ENCODE peak calls at places on chromosomes 16 and 17, in eight cellular contexts. T, O, V, E, U, G, P and M are unnamed samples.

GRCh38 chr16:3460121-3460520 is 16.6 kb downstream of the NAA60 start:
- DNase-seq in U (no peak), T (no peak), V (no peak), G (no peak), P (no peak), E (no peak), O (no peak), M (no peak)

GRCh38 chr16:67216612-67217490 is 10.1 kb upstream of the TMEM208 start:
- DNase-seq in E (no peak), O (no peak), U (no peak), P (peak), G (no peak), V (no peak), T (no peak), M (no peak)

GRCh38 chr16:2186505-2186904 is 9.9 kb downstream of the CASKIN1 start:
- DNase-seq in G (no peak), U (no peak), P (no peak), O (no peak), V (no peak), E (no peak), T (no peak), M (no peak)

GRCh38 chr17:51322390-51323029 is 62.2 kb downstream of the UTP18 start:
- DNase-seq in P (peak), V (no peak), E (peak), T (peak), U (peak), O (no peak), G (no peak), M (no peak)

GRCh38 chr16:48498761-48499600 is 111.0 kb downstream of the N4BP1 start:
- DNase-seq in P (peak), G (no peak), E (peak), T (no peak), U (peak), V (peak), O (peak), M (no peak)

GRCh38 chr16:89281829-89282228 is 64.3 kb downstream of the ZNF778 start:
- DNase-seq in T (no peak), V (no peak), U (no peak), O (no peak), E (no peak), G (no peak), P (no peak), M (no peak)

GRCh38 chr17:83189013-83189672 is 109.7 kb downstream of the METRNL start:
- DNase-seq in E (no peak), G (no peak), P (no peak), O (peak), T (no peak), V (peak), U (no peak), M (no peak)

GRCh38 chr16:80948886-80949502 is 57.7 kb downstream of the CMC2 start:
- DNase-seq in G (peak), O (no peak), P (peak), E (peak), U (peak), V (peak), T (peak), M (no peak)

GRCh38 chr17:69732272-69732671 is 317.8 kb downstream of the MAP2K6 start:
- DNase-seq in U (no peak), T (no peak), V (no peak), G (no peak), P (no peak), O (no peak), E (no peak), M (no peak)

GRCh38 chr17:73551756-73552155 is 92.5 kb downstream of the SDK2 start:
- DNase-seq in G (peak), P (no peak), E (no peak), U (peak), O (no peak), T (peak), V (no peak), M (no peak)

GRCh38 chr17:19652595-19652994 is 4.0 kb downstream of the ALDH3A2 start:
- DNase-seq in T (no peak), O (no peak), V (no peak), P (peak), G (no peak), U (peak), E (no peak), M (no peak)

GRCh38 chr16:24525970-24526559 is 13.3 kb upstream of the RBBP6 start:
- DNase-seq in G (no peak), P (peak), U (peak), E (peak), V (no peak), O (peak), T (no peak), M (no peak)

GRCh38 chr16:73031155-73031866 is 16.6 kb downstream of the ZFHX3 start:
- DNase-seq in O (no peak), V (no peak), U (peak), T (no peak), G (no peak), P (no peak), E (no peak), M (no peak)

GRCh38 chr17:4881761-4882555 is 17.4 kb upstream of the C17orf107 start:
- DNase-seq in T (peak), O (no peak), G (peak), V (peak), P (peak), E (peak), U (no peak), M (peak)

GRCh38 chr16:23862556-23862955 is 26.8 kb downstream of the PRKCB start:
- DNase-seq in O (no peak), E (no peak), T (no peak), P (no peak), V (no peak), U (no peak), G (no peak), M (no peak)

GRCh38 chr16:27980076-27980775 is 83.3 kb downstream of the GSG1L start:
- DNase-seq in P (no peak), V (peak), T (no peak), E (no peak), O (peak), U (no peak), G (no peak), M (no peak)

GRCh38 chr17:76370261-76370993 is 14.0 kb upstream of the SPHK1 start:
- DNase-seq in V (no peak), E (peak), G (no peak), U (peak), P (peak), O (peak), T (no peak), M (no peak)

GRCh38 chr16:86609115-86609514 is 30.8 kb downstream of the FOXL1 start:
- DNase-seq in U (peak), T (no peak), O (peak), G (no peak), V (no peak), P (peak), E (peak), M (no peak)

GRCh38 chr17:17613708-17614114 is 22.2 kb upstream of the PEMT start:
- DNase-seq in V (no peak), T (peak), U (peak), E (peak), P (peak), O (no peak), G (peak), M (peak)

GRCh38 chr16:75264999-75265910 is 13.8 kb upstream of the BCAR1 start:
- DNase-seq in G (peak), P (no peak), T (no peak), E (no peak), O (peak), V (no peak), U (no peak), M (no peak)

GRCh38 chr16:74896389-74897370 is 88.2 kb downstream of the WDR59 start:
- DNase-seq in G (no peak), O (no peak), P (peak), E (peak), U (peak), T (no peak), V (no peak), M (no peak)

GRCh38 chr17:1684307-1685189 is at the start of gene PRPF8:
- DNase-seq in G (peak), P (peak), V (peak), T (peak), U (peak), O (peak), E (peak), M (peak)
- TF ChIP-seq CTCF in G (no peak), P (no peak), V (no peak), T (no peak), U (no peak), O (no peak), E (no peak), M (no peak)

GRCh38 chr16:51831595-51832352 is 680.7 kb upstream of the SALL1 start:
- DNase-seq in G (no peak), U (no peak), V (no peak), P (no peak), T (no peak), O (no peak), E (no peak), M (no peak)
- TF ChIP-seq CTCF in G (no peak), U (no peak), V (no peak), P (no peak), T (no peak), O (no peak), E (no peak), M (no peak)

GRCh38 chr16:29818082-29818481 is 2.1 kb downstream of the PAGR1 start:
- DNase-seq in T (no peak), V (no peak), E (no peak), U (no peak), G (no peak), P (no peak), O (no peak), M (no peak)

GRCh38 chr16:29821663-29822115 is 1.4 kb downstream of the MVP start:
- DNase-seq in G (no peak), P (peak), T (no peak), O (no peak), E (peak), V (no peak), U (peak), M (no peak)

GRCh38 chr16:29820271-29820701 is at the start of gene MVP:
- DNase-seq in E (peak), V (peak), P (peak), U (peak), O (no peak), T (peak), G (peak), M (peak)

GRCh38 chr16:29820730-29821662 is 734 bp downstream of the MVP start:
- DNase-seq in O (no peak), T (peak), P (no peak), V (peak), U (peak), G (peak), E (peak), M (no peak)

GRCh38 chr16:29819506-29819905 is 756 bp upstream of the MVP start:
- DNase-seq in P (no peak), O (no peak), T (no peak), U (no peak), E (peak), G (no peak), V (no peak), M (no peak)
- TF ChIP-seq CTCF in P (no peak), O (no peak), T (no peak), U (no peak), E (peak), G (no peak), V (no peak), M (peak)

GRCh38 chr17:63024716-63025115 is 58.7 kb downstream of the TANC2 start:
- DNase-seq in T (no peak), E (no peak), P (peak), U (peak), V (no peak), G (no peak), O (no peak), M (no peak)
- TF ChIP-seq CTCF in T (no peak), E (no peak), P (no peak), U (no peak), V (no peak), G (no peak), O (no peak), M (no peak)